ENCODE peak calls at places on chromosomes 13 and 19, in ten cellular contexts. O, L, D, A, G, T, B, E, I and U are unnamed samples.

GRCh38 chr19:3360494-3361383 is 5.6 kb upstream of the NFIC start:
- DNase-seq in O (peak; percentile 35), L (peak; percentile 82), D (peak; percentile 76), A (no peak), G (peak; percentile 59), T (no peak), B (peak; percentile 38), E (no peak), I (no peak), U (peak; percentile 76)

GRCh38 chr19:50921391-50922315 is 10.5 kb upstream of the KLK4 start:
- DNase-seq in O (peak; percentile 58), L (no peak), D (no peak), A (no peak), G (no peak), T (no peak), B (peak; percentile 12), E (no peak), I (peak; percentile 42), U (no peak)

GRCh38 chr13:49302817-49303216 is 55.1 kb downstream of the CDADC1 start:
- DNase-seq in O (no peak), L (no peak), D (no peak), A (no peak), G (no peak), T (no peak), B (no peak), E (no peak), I (no peak), U (no peak)

GRCh38 chr13:71300602-71301001 is 566.4 kb downstream of the DACH1 start:
- DNase-seq in O (no peak), L (no peak), D (no peak), A (no peak), G (no peak), T (no peak), B (no peak), E (no peak), I (no peak), U (no peak)

GRCh38 chr19:35757231-35757748 is 461 bp upstream of the HSPB6 start:
- DNase-seq in O (peak; percentile 83), L (no peak), D (peak; percentile 62), A (peak; percentile 88), G (no peak), T (peak; percentile 98), B (peak; percentile 96), E (peak; percentile 31), I (peak; percentile 70), U (no peak)

GRCh38 chr19:44003461-44004134 is 841 bp downstream of the ZNF230 start:
- DNase-seq in O (peak; percentile 10), L (no peak), D (peak; percentile 2), A (no peak), G (no peak), T (peak; percentile 4), B (peak; percentile 32), E (peak; percentile 12), I (no peak), U (peak; percentile 30)

GRCh38 chr19:42529248-42529764 is 1.0 kb upstream of the CEACAM1 start:
- DNase-seq in O (peak; percentile 2), L (peak; percentile 67), D (peak; percentile 61), A (peak; percentile 57), G (peak; percentile 50), T (peak; percentile 42), B (peak; percentile 57), E (peak; percentile 81), I (peak; percentile 6), U (peak; percentile 83)

GRCh38 chr19:45554481-45554880 is 30.1 kb downstream of the OPA3 start:
- DNase-seq in O (no peak), L (no peak), D (no peak), A (no peak), G (no peak), T (no peak), B (no peak), E (no peak), I (no peak), U (no peak)

GRCh38 chr19:19004144-19004543 is 29.2 kb downstream of the SUGP2 start:
- DNase-seq in O (no peak), L (no peak), D (no peak), A (no peak), G (no peak), T (no peak), B (no peak), E (no peak), I (no peak), U (no peak)

GRCh38 chr13:113926951-113927660 is 46.8 kb downstream of the C13orf46 start:
- DNase-seq in O (no peak), L (peak; percentile 11), D (no peak), A (peak; percentile 15), G (no peak), T (no peak), B (no peak), E (no peak), I (no peak), U (no peak)